ENCODE peak calls at places on chromosomes 4 and X, in seven cellular contexts. G, Q, S, I, W, E and Y are unnamed samples.

GRCh38 chrX:103688949-103689348 is 2.5 kb upstream of the MORF4L2 start:
- DNase-seq in G (no peak), Q (no peak), S (no peak), I (no peak), W (no peak), E (no peak), Y (no peak)

GRCh38 chrX:106397788-106398538 is 213.8 kb upstream of the RADX start:
- DNase-seq in G (no peak), Q (no peak), S (no peak), I (no peak), W (peak), E (no peak), Y (no peak)

GRCh38 chrX:105527759-105528158 is 294.6 kb upstream of the NRK start:
- DNase-seq in G (no peak), Q (no peak), S (no peak), I (no peak), W (no peak), E (no peak), Y (no peak)

GRCh38 chr4:100493756-100494155 is 24.1 kb downstream of the EMCN start:
- DNase-seq in G (no peak), Q (no peak), S (no peak), I (no peak), W (no peak), E (no peak), Y (no peak)

GRCh38 chr4:104969394-104970066 is 177.1 kb upstream of the TET2 start:
- DNase-seq in G (no peak), Q (no peak), S (no peak), I (no peak), W (no peak), E (no peak), Y (no peak)

GRCh38 chrX:65726708-65727107 is 59.3 kb downstream of the MSN start:
- DNase-seq in G (no peak), Q (no peak), S (no peak), I (no peak), W (no peak), E (no peak), Y (no peak)

GRCh38 chr4:153318696-153319320 is 25.7 kb upstream of the MND1 start:
- DNase-seq in G (peak), Q (peak), S (no peak), I (no peak), W (peak), E (no peak), Y (peak)

GRCh38 chrX:1392376-1393130 is 640 bp upstream of the SLC25A6 start:
- DNase-seq in G (peak), Q (peak), S (peak), I (peak), W (peak), E (peak), Y (peak)

GRCh38 chrX:41275661-41276609 is 58.0 kb upstream of the DDX3X start:
- DNase-seq in G (peak), Q (peak), S (peak), I (peak), W (peak), E (peak), Y (peak)

GRCh38 chrX:150664290-150664689 is 28.9 kb upstream of the MTMR1 start:
- DNase-seq in G (peak), Q (no peak), S (no peak), I (no peak), W (no peak), E (peak), Y (no peak)

GRCh38 chr4:158209825-158210807 is at the start of gene TMEM144:
- DNase-seq in G (peak), Q (peak), S (peak), I (peak), W (peak), E (peak), Y (peak)

GRCh38 chrX:71107762-71108360 is 1.3 kb upstream of the CXorf65 start:
- DNase-seq in G (no peak), Q (no peak), S (no peak), I (no peak), W (no peak), E (no peak), Y (no peak)

GRCh38 chr4:130545596-130545995 is 1449.6 kb downstream of the C4orf33 start:
- DNase-seq in G (no peak), Q (no peak), S (no peak), I (no peak), W (no peak), E (no peak), Y (no peak)

GRCh38 chrX:110404376-110404775 is 45.7 kb downstream of the RTL9 start:
- DNase-seq in G (no peak), Q (no peak), S (no peak), I (no peak), W (no peak), E (no peak), Y (no peak)

GRCh38 chrX:56219702-56220101 is 12.5 kb upstream of the KLF8 start:
- DNase-seq in G (no peak), Q (no peak), S (no peak), I (no peak), W (no peak), E (no peak), Y (no peak)

GRCh38 chr4:1002131-1002630 is 9.0 kb upstream of the SLC26A1 start:
- DNase-seq in G (peak), Q (peak), S (no peak), I (no peak), W (no peak), E (no peak), Y (no peak)

GRCh38 chrX:117305168-117305766 is 811.3 kb downstream of the KLHL13 start:
- DNase-seq in G (no peak), Q (no peak), S (no peak), I (no peak), W (no peak), E (no peak), Y (no peak)

GRCh38 chr4:110099638-110100037 is 98.8 kb downstream of the ELOVL6 start:
- DNase-seq in G (no peak), Q (no peak), S (no peak), I (no peak), W (no peak), E (no peak), Y (no peak)

GRCh38 chr4:52560844-52561280 is 98.2 kb downstream of the USP46 start:
- DNase-seq in G (no peak), Q (no peak), S (no peak), I (no peak), W (no peak), E (no peak), Y (no peak)

GRCh38 chr4:140223056-140223810 is 69.2 kb upstream of the MAML3 start:
- DNase-seq in G (no peak), Q (no peak), S (no peak), I (no peak), W (no peak), E (no peak), Y (no peak)

GRCh38 chr4:1309261-1310010 is 19.7 kb downstream of the MAEA start:
- DNase-seq in G (peak), Q (no peak), S (peak), I (peak), W (peak), E (peak), Y (peak)

GRCh38 chr4:119113033-119113655 is 22.5 kb upstream of the MYOZ2 start:
- DNase-seq in G (no peak), Q (no peak), S (no peak), I (no peak), W (peak), E (no peak), Y (no peak)

GRCh38 chr4:87270144-87270543 is 49.7 kb upstream of the KLHL8 start:
- DNase-seq in G (peak), Q (peak), S (no peak), I (peak), W (peak), E (no peak), Y (peak)
- TF ChIP-seq CTCF in G (peak), Q (no peak), S (no peak), I (no peak), W (peak), E (peak), Y (peak)

DNA sequence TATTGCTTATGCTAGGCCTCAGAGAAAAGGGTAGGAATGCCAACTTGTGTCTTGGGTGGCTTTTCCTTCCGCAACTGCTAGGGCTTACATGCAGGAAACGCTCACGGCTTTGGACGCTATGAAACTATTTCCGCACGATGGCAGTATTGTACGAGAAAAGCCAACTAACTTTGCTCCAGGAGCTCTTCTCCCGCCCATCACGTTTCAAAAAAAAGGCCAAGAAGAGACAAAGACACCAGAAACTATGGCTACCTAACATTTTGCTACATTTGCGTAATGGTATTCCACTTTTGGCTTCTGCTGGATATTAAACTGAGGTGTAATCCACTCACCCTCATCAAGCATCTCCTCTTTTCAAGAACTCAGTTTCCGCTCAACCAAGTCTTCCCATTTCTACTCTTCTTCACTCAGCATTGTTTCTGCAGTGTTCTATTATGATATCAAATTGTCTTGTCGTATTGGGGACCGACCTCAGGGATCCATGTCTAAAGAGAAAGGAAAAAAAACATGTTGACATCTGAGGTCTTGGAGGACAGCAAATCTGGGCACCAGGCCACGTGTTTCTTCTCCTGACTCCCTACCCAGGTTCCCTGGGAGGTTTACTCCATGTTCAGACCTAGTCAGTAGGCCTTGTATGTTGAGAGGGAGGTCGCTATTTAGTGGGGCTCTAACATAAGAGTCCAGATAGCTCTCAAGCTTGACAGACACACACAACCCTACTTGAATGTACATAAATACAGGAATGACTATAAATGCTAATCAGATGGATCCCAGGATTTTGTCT is 239.4 kb upstream of the STK26 start:
- DNase-seq in G (no peak), Q (peak), S (no peak), I (no peak), W (no peak), E (no peak), Y (no peak)
- TF ChIP-seq CTCF in G (no peak), Q (no peak), S (peak), I (no peak), W (no peak), E (no peak), Y (no peak)

GRCh38 chrX:16469870-16470269 is 180.1 kb upstream of the S100G start:
- DNase-seq in G (no peak), Q (peak), S (no peak), I (no peak), W (no peak), E (no peak), Y (no peak)

GRCh38 chrX:16476009-16476408 is 173.9 kb upstream of the S100G start:
- DNase-seq in G (no peak), Q (no peak), S (no peak), I (no peak), W (no peak), E (no peak), Y (no peak)

GRCh38 chrX:16476692-16477091 is 173.3 kb upstream of the S100G start:
- DNase-seq in G (no peak), Q (no peak), S (no peak), I (no peak), W (no peak), E (no peak), Y (no peak)

GRCh38 chrX:16472345-16472744 is 177.6 kb upstream of the S100G start:
- DNase-seq in G (no peak), Q (no peak), S (no peak), I (no peak), W (no peak), E (no peak), Y (no peak)

DNA sequence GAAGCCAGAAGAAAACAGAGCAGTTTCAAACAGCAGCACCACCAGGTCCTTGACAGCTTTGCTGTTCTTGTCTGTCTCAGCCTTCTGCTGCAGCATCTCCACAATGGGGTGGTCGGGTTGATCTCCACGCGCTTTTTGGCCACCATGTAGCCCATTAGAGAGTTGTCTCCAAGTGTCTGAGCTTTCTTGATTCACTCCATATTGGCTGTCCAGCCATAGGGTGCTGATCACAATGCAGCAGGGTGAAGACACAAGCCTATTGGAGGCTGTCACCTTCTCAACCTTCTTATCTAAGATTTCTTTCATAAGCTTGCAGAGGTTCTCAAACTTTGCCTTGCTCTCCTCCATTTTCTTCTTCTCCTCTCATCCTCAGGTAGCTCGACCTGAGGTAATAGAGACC is 175.4 kb upstream of the S100G start:
- DNase-seq in G (no peak), Q (no peak), S (no peak), I (no peak), W (no peak), E (no peak), Y (no peak)
- TF ChIP-seq CTCF in G (no peak), Q (no peak), S (no peak), I (no peak), W (no peak), E (no peak), Y (no peak)

GRCh38 chr4:132818091-132818490 is 331.0 kb upstream of the PCDH10 start:
- DNase-seq in G (no peak), Q (peak), S (no peak), I (peak), W (no peak), E (no peak), Y (peak)
- TF ChIP-seq CTCF in G (no peak), Q (peak), S (no peak), I (peak), W (no peak), E (no peak), Y (peak)

GRCh38 chr4:91935217-91935616 is 368.5 kb upstream of the GRID2 start:
- DNase-seq in G (no peak), Q (peak), S (no peak), I (no peak), W (no peak), E (no peak), Y (no peak)
- TF ChIP-seq CTCF in G (no peak), Q (no peak), S (no peak), I (no peak), W (no peak), E (no peak), Y (no peak)